ENCODE peak calls at places on chromosomes 11 and 22, in ten cellular contexts. Y is OCI-LY7, J is lower lobe of right lung, B is neural progenitor cell, W is fibroblast of lung, K is transverse colon, Z is brain microvascular endothelial cell, L is left ventricle myocardium inferior, X is RWPE2, N is A549. A is an unnamed sample.

GRCh38 chr11:128488471-128488870 is 98.9 kb downstream of the ETS1 start:
- DNase-seq in Y (no peak), J (no peak), B (no peak), W (peak), K (no peak), Z (peak), L (no peak), X (no peak), N (no peak), A (peak)

GRCh38 chr11:118527109-118527508 is at the start of gene TTC36:
- DNase-seq in Y (no peak), J (no peak), B (no peak), W (no peak), K (no peak), Z (no peak), L (no peak), X (peak), N (no peak), A (no peak)

GRCh38 chr22:31160328-31160978 is 471 bp downstream of the RNF185 start:
- DNase-seq in Y (no peak), J (no peak), B (no peak), W (peak), K (peak), Z (no peak), L (no peak), X (no peak), N (no peak), A (peak)

GRCh38 chr11:61362542-61362875 is 335 bp downstream of the TMEM138 start:
- DNase-seq in Y (peak), J (no peak), B (no peak), W (peak), K (no peak), Z (peak), L (no peak), X (no peak), N (peak), A (peak)

GRCh38 chr11:29734287-29734686 is 282.5 kb downstream of the KCNA4 start:
- DNase-seq in Y (no peak), J (no peak), B (no peak), W (no peak), K (no peak), Z (no peak), L (no peak), X (no peak), N (no peak), A (peak)

GRCh38 chr11:75946531-75947530 is 131.8 kb downstream of the UVRAG start:
- DNase-seq in Y (no peak), J (no peak), B (peak), W (peak), K (no peak), Z (peak), L (no peak), X (no peak), N (no peak), A (no peak)

GRCh38 chr11:45960387-45961110 is 38.1 kb downstream of the LARGE2 start:
- DNase-seq in Y (no peak), J (no peak), B (no peak), W (peak), K (no peak), Z (no peak), L (no peak), X (no peak), N (no peak), A (no peak)

GRCh38 chr11:76161261-76161961 is 44.9 kb downstream of the WNT11 start:
- DNase-seq in Y (no peak), J (peak), B (peak), W (no peak), K (no peak), Z (no peak), L (peak), X (no peak), N (no peak), A (no peak)

GRCh38 chr22:25085930-25086901 is 113.4 kb upstream of the CRYBB3 start:
- DNase-seq in Y (peak), J (no peak), B (no peak), W (no peak), K (no peak), Z (no peak), L (peak), X (no peak), N (peak), A (no peak)

GRCh38 chr11:102115557-102115956 is 5.3 kb downstream of the YAP1 start:
- DNase-seq in Y (no peak), J (no peak), B (peak), W (peak), K (peak), Z (peak), L (no peak), X (no peak), N (peak), A (no peak)

GRCh38 chr11:763073-763463 is 14.2 kb downstream of the GATD1 start:
- DNase-seq in Y (no peak), J (peak), B (no peak), W (no peak), K (peak), Z (no peak), L (no peak), X (no peak), N (no peak), A (peak)

GRCh38 chr11:7612056-7612660 is 61.1 kb downstream of the CYB5R2 start:
- DNase-seq in Y (no peak), J (no peak), B (no peak), W (no peak), K (no peak), Z (no peak), L (no peak), X (no peak), N (no peak), A (no peak)

GRCh38 chr11:18012314-18012905 is 437 bp downstream of the SERGEF start:
- DNase-seq in Y (peak), J (peak), B (no peak), W (peak), K (peak), Z (no peak), L (peak), X (no peak), N (peak), A (peak)

GRCh38 chr11:859394-860131 is 16.9 kb downstream of the TSPAN4 start:
- DNase-seq in Y (no peak), J (peak), B (no peak), W (peak), K (peak), Z (peak), L (peak), X (no peak), N (peak), A (peak)

GRCh38 chr22:26805131-26805530 is 147.7 kb downstream of the MIAT start:
- DNase-seq in Y (no peak), J (no peak), B (no peak), W (no peak), K (no peak), Z (no peak), L (no peak), X (no peak), N (no peak), A (peak)

GRCh38 chr22:45585946-45586540 is 83.4 kb downstream of the FBLN1 start:
- DNase-seq in Y (no peak), J (peak), B (no peak), W (no peak), K (no peak), Z (no peak), L (no peak), X (no peak), N (no peak), A (no peak)

GRCh38 chr11:10414659-10415058 is 40.4 kb upstream of the AMPD3 start:
- DNase-seq in Y (no peak), J (peak), B (no peak), W (peak), K (peak), Z (no peak), L (peak), X (no peak), N (no peak), A (no peak)

GRCh38 chr22:31075961-31076360 is 5.2 kb upstream of the SMTN start:
- DNase-seq in Y (no peak), J (peak), B (no peak), W (peak), K (peak), Z (no peak), L (peak), X (no peak), N (no peak), A (no peak)

GRCh38 chr11:106917973-106918372 is 100.3 kb downstream of the GUCY1A2 start:
- DNase-seq in Y (peak), J (no peak), B (peak), W (peak), K (no peak), Z (no peak), L (no peak), X (no peak), N (no peak), A (no peak)

GRCh38 chr11:88594274-88594950 is 256.9 kb upstream of the CTSC start:
- DNase-seq in Y (no peak), J (no peak), B (no peak), W (no peak), K (no peak), Z (no peak), L (no peak), X (no peak), N (no peak), A (no peak)

GRCh38 chr11:123546515-123546914 is 107.9 kb downstream of the SCN3B start:
- DNase-seq in Y (no peak), J (no peak), B (no peak), W (no peak), K (no peak), Z (peak), L (no peak), X (no peak), N (peak), A (no peak)

GRCh38 chr11:118263694-118264567 is at the start of gene MPZL2:
- DNase-seq in Y (no peak), J (peak), B (peak), W (no peak), K (peak), Z (no peak), L (peak), X (peak), N (no peak), A (peak)

GRCh38 chr22:45977003-45977395 is at the start of gene WNT7B:
- DNase-seq in Y (no peak), J (peak), B (peak), W (no peak), K (no peak), Z (no peak), L (no peak), X (peak), N (peak), A (peak)

GRCh38 chr11:44775366-44776356 is 48.9 kb downstream of the TSPAN18 start:
- DNase-seq in Y (peak), J (no peak), B (peak), W (peak), K (peak), Z (peak), L (peak), X (no peak), N (peak), A (peak)
- H3K27ac ChIP-seq in Y (no peak), J (no peak), B (no peak), W (no peak), K (peak), Z (no peak), L (peak), X (no peak), N (no peak), A (no peak)

GRCh38 chr11:120995184-120995583 is 28.7 kb upstream of the TBCEL start:
- DNase-seq in Y (no peak), J (no peak), B (no peak), W (no peak), K (no peak), Z (no peak), L (no peak), X (no peak), N (no peak), A (no peak)

GRCh38 chr11:121004196-121004840 is 19.6 kb upstream of the TBCEL start:
- DNase-seq in Y (no peak), J (no peak), B (no peak), W (no peak), K (no peak), Z (no peak), L (no peak), X (no peak), N (no peak), A (no peak)

GRCh38 chr11:120996973-120997372 is 26.9 kb upstream of the TBCEL start:
- DNase-seq in Y (no peak), J (no peak), B (no peak), W (no peak), K (no peak), Z (no peak), L (no peak), X (no peak), N (no peak), A (no peak)

GRCh38 chr11:120994460-120994859 is 29.4 kb upstream of the TBCEL start:
- DNase-seq in Y (no peak), J (no peak), B (no peak), W (no peak), K (no peak), Z (no peak), L (no peak), X (no peak), N (no peak), A (no peak)

GRCh38 chr11:120998581-120998980 is 25.3 kb upstream of the TBCEL start:
- DNase-seq in Y (no peak), J (no peak), B (no peak), W (no peak), K (no peak), Z (no peak), L (no peak), X (no peak), N (no peak), A (no peak)
- TF ChIP-seq CTCF in Y (no peak), J (no peak), B (no peak), W (no peak), K (no peak), Z (no peak), L (no peak), X (no peak), N (no peak), A (no peak)

GRCh38 chr11:12914401-12914912 is 94.7 kb upstream of the RASSF10 start:
- DNase-seq in Y (peak), J (peak), B (peak), W (peak), K (peak), Z (no peak), L (peak), X (no peak), N (peak), A (peak)
- H3K27ac ChIP-seq in Y (no peak), J (no peak), B (no peak), W (peak), K (peak), Z (no peak), L (peak), X (no peak), N (no peak), A (no peak)

GRCh38 chr11:43556269-43556668 is 124.3 kb upstream of the HSD17B12 start:
- DNase-seq in Y (no peak), J (no peak), B (no peak), W (no peak), K (no peak), Z (no peak), L (no peak), X (no peak), N (no peak), A (no peak)

GRCh38 chr11:43558056-43558455 is 122.5 kb upstream of the HSD17B12 start:
- DNase-seq in Y (no peak), J (no peak), B (peak), W (no peak), K (no peak), Z (no peak), L (no peak), X (no peak), N (no peak), A (no peak)

GRCh38 chr11:43556892-43557291 is 123.6 kb upstream of the HSD17B12 start:
- DNase-seq in Y (no peak), J (no peak), B (no peak), W (no peak), K (no peak), Z (no peak), L (no peak), X (no peak), N (no peak), A (no peak)

GRCh38 chr11:43558556-43559127 is 121.9 kb upstream of the HSD17B12 start:
- DNase-seq in Y (no peak), J (no peak), B (no peak), W (no peak), K (no peak), Z (no peak), L (no peak), X (no peak), N (no peak), A (no peak)

GRCh38 chr11:43557553-43558031 is 122.9 kb upstream of the HSD17B12 start:
- DNase-seq in Y (no peak), J (no peak), B (peak), W (peak), K (no peak), Z (no peak), L (no peak), X (no peak), N (no peak), A (no peak)
- TF ChIP-seq CTCF in Y (peak), J (no peak), B (peak), W (peak), K (no peak), Z (peak), L (peak), X (peak), N (no peak), A (no peak)

GRCh38 chr11:112292188-112292587 is 31.5 kb upstream of the PLET1 start:
- DNase-seq in Y (no peak), J (no peak), B (no peak), W (no peak), K (no peak), Z (no peak), L (no peak), X (no peak), N (no peak), A (no peak)
- H3K27ac ChIP-seq in Y (no peak), J (no peak), B (no peak), W (peak), K (peak), Z (peak), L (peak), X (peak), N (no peak), A (no peak)

A was measured in RWPE1.